ENCODE peak calls at places on chromosomes 3 and 15, in ten cellular contexts. W is A549; P is B cell; Z is naive thymus-derived CD8-positive, alpha-beta T cell; V is sciatic nerve; H is esophagus mucosa; S is Right ventricle myocardium inferior; Y is pancreas; T is activated naive CD4-positive, alpha-beta T cell treated with anti-CD3 and anti-CD28 coated beads, Interleukin-2, amount 50 U/mL, for 72 hours; J is HepG2. B is an unnamed sample.
A peak's percentile ranks its signal among the peaks of the same experiment; 100 is the strongest.

GRCh38 chr3:37537914-37538691 is 323.6 kb upstream of the CTDSPL start:
- ATAC-seq in Y (no peak), W (no peak), T (no peak), Z (no peak), J (peak; percentile 52), S (peak; percentile 49), P (no peak), V (peak; percentile 72), H (no peak), B (no peak)

GRCh38 chr3:139006051-139006716 is at the start of gene PRR23A:
- ATAC-seq in V (no peak), Y (no peak), S (no peak), P (no peak), H (no peak), Z (no peak), W (no peak), T (no peak), J (no peak), B (no peak)

GRCh38 chr3:129330413-129330812 is 51.7 kb downstream of the HMCES start:
- ATAC-seq in T (no peak), H (no peak), P (peak; percentile 67), Y (no peak), S (no peak), Z (no peak), V (no peak), W (no peak), J (no peak), B (no peak)

GRCh38 chr3:99419111-99419510 is 219.3 kb upstream of the COL8A1 start:
- ATAC-seq in V (peak; percentile 22), H (no peak), Y (no peak), T (no peak), S (no peak), J (no peak), Z (no peak), P (no peak), W (no peak), B (no peak)

GRCh38 chr15:77507151-77507847 is 86.6 kb downstream of the HMG20A start:
- ATAC-seq in H (peak; percentile 78), W (no peak), S (peak; percentile 40), Z (no peak), J (peak; percentile 43), Y (peak; percentile 51), V (peak; percentile 36), T (no peak), P (no peak), B (no peak)

GRCh38 chr15:31433574-31433973 is 106.9 kb downstream of the KLF13 start:
- ATAC-seq in P (no peak), Z (no peak), S (no peak), W (no peak), V (no peak), T (no peak), Y (no peak), J (no peak), H (no peak), B (no peak)

GRCh38 chr15:91916051-91916450 is 62.5 kb downstream of the SLCO3A1 start:
- ATAC-seq in V (no peak), P (no peak), W (no peak), T (no peak), Y (no peak), S (no peak), Z (no peak), H (no peak), J (no peak), B (no peak)

GRCh38 chr3:129840707-129841360 is 52.7 kb downstream of the TMCC1 start:
- ATAC-seq in V (no peak), Y (no peak), Z (no peak), S (no peak), H (no peak), T (no peak), P (no peak), J (no peak), W (no peak), B (no peak)

GRCh38 chr3:114418724-114419543 is 125.1 kb downstream of the TIGIT start:
- ATAC-seq in P (peak; percentile 91), J (peak; percentile 94), Z (peak; percentile 92), V (peak; percentile 90), T (peak; percentile 59), Y (peak; percentile 82), S (peak; percentile 74), W (peak; percentile 90), H (peak; percentile 89), B (peak; percentile 68)

GRCh38 chr3:43194069-43194468 is 88.2 kb upstream of the POMGNT2 start:
- ATAC-seq in V (no peak), H (no peak), Z (no peak), S (no peak), J (no peak), Y (no peak), P (no peak), W (no peak), T (peak; percentile 25), B (no peak)

GRCh38 chr3:147649475-147649874 is 240.3 kb downstream of the ZIC1 start:
- ATAC-seq in Z (no peak), P (no peak), S (no peak), W (no peak), H (no peak), V (no peak), T (no peak), Y (no peak), J (no peak), B (no peak)

GRCh38 chr3:188316723-188317070 is 162.7 kb downstream of the LPP start:
- ATAC-seq in W (no peak), Z (no peak), T (peak; percentile 22), J (peak; percentile 46), S (peak; percentile 20), Y (no peak), H (no peak), P (no peak), V (peak; percentile 17), B (peak; percentile 71)

GRCh38 chr3:51692980-51693395 is 13.9 kb upstream of the GRM2 start:
- ATAC-seq in J (no peak), T (no peak), Y (no peak), P (no peak), S (peak; percentile 4), Z (no peak), V (no peak), W (no peak), H (no peak), B (no peak)

GRCh38 chr3:122374034-122374433 is 9.0 kb downstream of the MIX23 start:
- ATAC-seq in T (no peak), S (no peak), V (no peak), Y (no peak), W (no peak), H (no peak), J (no peak), Z (no peak), P (no peak), B (no peak)

GRCh38 chr3:46946856-46947544 is 29.5 kb downstream of the CCDC12 start:
- ATAC-seq in S (no peak), V (peak; percentile 23), H (peak; percentile 0), P (no peak), J (no peak), Z (peak; percentile 69), T (peak; percentile 64), W (peak; percentile 42), Y (peak; percentile 50), B (peak; percentile 69)

GRCh38 chr3:49484471-49484870 is 14.4 kb downstream of the DAG1 start:
- ATAC-seq in Z (no peak), J (peak; percentile 50), S (peak; percentile 20), H (no peak), P (no peak), Y (no peak), T (no peak), V (peak; percentile 79), W (no peak), B (no peak)

GRCh38 chr3:52769786-52770445 is 824 bp downstream of the NEK4 start:
- ATAC-seq in J (peak; percentile 5), P (no peak), Z (no peak), H (no peak), Y (peak; percentile 2), V (no peak), T (no peak), W (no peak), S (no peak), B (no peak)

GRCh38 chr3:183298708-183299153 is 45.7 kb downstream of the B3GNT5 start:
- ATAC-seq in Z (no peak), P (no peak), T (no peak), Y (peak; percentile 57), H (peak; percentile 39), J (no peak), V (peak; percentile 65), S (peak; percentile 58), W (peak; percentile 70), B (no peak)

GRCh38 chr3:165206454-165207266 is 10.5 kb upstream of the SLITRK3 start:
- ATAC-seq in V (peak; percentile 87), S (peak; percentile 81), P (peak; percentile 31), Y (peak; percentile 90), H (peak; percentile 78), W (peak; percentile 90), Z (no peak), T (no peak), J (peak; percentile 98), B (peak; percentile 64)

GRCh38 chr3:183560607-183561006 is 5.1 kb upstream of the KLHL6 start:
- ATAC-seq in S (no peak), P (peak; percentile 49), J (peak; percentile 59), T (no peak), H (peak; percentile 40), Z (peak; percentile 37), Y (no peak), W (no peak), V (no peak), B (no peak)

GRCh38 chr3:103712320-103713008 is 1277.6 kb downstream of the ZPLD1 start:
- ATAC-seq in Y (peak; percentile 31), Z (no peak), T (no peak), V (no peak), J (no peak), W (no peak), P (no peak), S (no peak), H (no peak), B (no peak)

GRCh38 chr3:116020495-116020894 is 397.2 kb downstream of the GAP43 start:
- ATAC-seq in H (peak; percentile 91), S (no peak), J (no peak), Y (no peak), V (no peak), T (no peak), Z (no peak), P (peak; percentile 39), W (no peak), B (no peak)

GRCh38 chr3:19961960-19962359 is 15.1 kb downstream of the RAB5A start:
- ATAC-seq in P (no peak), H (no peak), S (peak; percentile 72), J (no peak), Y (no peak), Z (no peak), W (no peak), V (no peak), T (no peak), B (no peak)

GRCh38 chr3:172259191-172259590 is 189.1 kb downstream of the GHSR start:
- ATAC-seq in S (peak; percentile 58), Z (no peak), Y (no peak), V (peak; percentile 57), J (no peak), H (no peak), T (no peak), P (no peak), W (no peak), B (no peak)

GRCh38 chr15:37372064-37372463 is 271.7 kb upstream of the MEIS2 start:
- ATAC-seq in H (no peak), P (no peak), V (no peak), S (no peak), Y (no peak), W (no peak), Z (no peak), T (no peak), J (no peak), B (no peak)

GRCh38 chr3:112375117-112375516 is 42.2 kb downstream of the CD200 start:
- ATAC-seq in H (no peak), T (no peak), J (no peak), P (no peak), W (no peak), S (peak; percentile 33), Y (no peak), V (peak; percentile 55), Z (no peak), B (no peak)

GRCh38 chr3:17151598-17152373 is 267.0 kb downstream of the PLCL2 start:
- ATAC-seq in P (peak; percentile 36), Y (no peak), W (no peak), J (peak; percentile 19), Z (peak; percentile 91), V (peak; percentile 28), H (peak; percentile 17), T (peak; percentile 92), S (no peak), B (peak; percentile 94)

GRCh38 chr3:129087138-129087702 is 26.6 kb downstream of the GP9 start:
- ATAC-seq in J (peak; percentile 5), Y (peak; percentile 61), T (no peak), H (peak; percentile 56), S (peak; percentile 37), P (no peak), Z (no peak), W (no peak), V (peak; percentile 83), B (no peak)